ENCODE peak calls at places on chromosomes 5 and 9, in four cellular contexts. G is HepG2, J is H1, H is GM12878. S is an unnamed sample.

GRCh38 chr9:85738509-85738908 is 3.2 kb downstream of the AGTPBP1 start:
- DNase-seq in G (no peak), J (no peak), H (no peak), S (no peak)

GRCh38 chr5:16957305-16958165 is 21.4 kb upstream of the MYO10 start:
- DNase-seq in H (no peak), J (no peak), G (no peak), S (no peak)

GRCh38 chr9:74951725-74952151 is 974 bp downstream of the C9orf40 start:
- DNase-seq in H (no peak), G (peak; percentile 15), J (peak; percentile 68), S (peak; percentile 21)

GRCh38 chr5:37844004-37844403 is 4.2 kb upstream of the GDNF start:
- DNase-seq in J (no peak), G (no peak), H (no peak), S (no peak)

GRCh38 chr9:105150991-105151685 is 93.3 kb upstream of the SLC44A1 start:
- DNase-seq in G (no peak), J (no peak), H (no peak), S (no peak)

GRCh38 chr5:172550096-172550765 is 90.8 kb upstream of the NEURL1B start:
- DNase-seq in J (no peak), H (no peak), G (no peak), S (no peak)

GRCh38 chr9:73979894-73980264 is 517.3 kb upstream of the RORB start:
- DNase-seq in H (no peak), G (no peak), J (no peak), S (no peak)

GRCh38 chr9:2560175-2560574 is 61.4 kb upstream of the VLDLR start:
- DNase-seq in J (no peak), H (no peak), G (no peak), S (no peak)

GRCh38 chr5:176812269-176813259 is 2.2 kb downstream of the UNC5A start:
- DNase-seq in J (peak; percentile 86), H (no peak), G (peak; percentile 39), S (peak; percentile 71)

GRCh38 chr5:147208134-147208533 is 26.7 kb upstream of the STK32A start:
- DNase-seq in G (no peak), H (no peak), J (no peak), S (no peak)

GRCh38 chr5:23319906-23320305 is 187.5 kb upstream of the PRDM9 start:
- DNase-seq in H (no peak), J (no peak), G (no peak), S (no peak)
- TF ChIP-seq SUZ12 in H (no peak), J (no peak), G (no peak), S (no peak)

GRCh38 chr5:102554092-102554491 is 55.3 kb upstream of the SLCO6A1 start:
- DNase-seq in H (no peak), G (no peak), J (no peak), S (no peak)
- TF ChIP-seq SP1 in H (no peak), G (no peak), J (no peak), S (no peak)

DNA sequence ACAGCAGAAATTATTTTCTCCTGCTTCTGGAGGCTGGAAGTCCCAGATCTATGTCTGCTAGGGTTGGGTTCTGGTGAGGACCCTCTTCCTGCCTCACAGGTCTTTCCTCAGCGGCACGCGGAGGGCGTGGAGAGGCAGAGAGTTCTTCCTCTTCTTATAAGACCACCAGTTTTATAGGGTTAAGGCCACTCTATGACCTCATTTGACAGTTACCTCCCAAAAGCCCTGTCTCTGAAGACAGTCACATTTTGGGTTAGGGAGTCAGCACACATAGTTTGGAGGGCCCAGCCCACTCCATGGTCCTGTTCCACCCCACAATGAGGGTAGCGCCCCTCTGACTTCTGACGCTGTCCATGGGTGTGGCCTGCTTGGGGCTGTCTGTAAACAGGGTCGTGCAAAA is 46.7 kb downstream of the TRIP13 start:
- DNase-seq in J (no peak), H (no peak), G (no peak), S (no peak)
- TF ChIP-seq SUZ12 in J (no peak), H (no peak), G (no peak), S (no peak)

DNA sequence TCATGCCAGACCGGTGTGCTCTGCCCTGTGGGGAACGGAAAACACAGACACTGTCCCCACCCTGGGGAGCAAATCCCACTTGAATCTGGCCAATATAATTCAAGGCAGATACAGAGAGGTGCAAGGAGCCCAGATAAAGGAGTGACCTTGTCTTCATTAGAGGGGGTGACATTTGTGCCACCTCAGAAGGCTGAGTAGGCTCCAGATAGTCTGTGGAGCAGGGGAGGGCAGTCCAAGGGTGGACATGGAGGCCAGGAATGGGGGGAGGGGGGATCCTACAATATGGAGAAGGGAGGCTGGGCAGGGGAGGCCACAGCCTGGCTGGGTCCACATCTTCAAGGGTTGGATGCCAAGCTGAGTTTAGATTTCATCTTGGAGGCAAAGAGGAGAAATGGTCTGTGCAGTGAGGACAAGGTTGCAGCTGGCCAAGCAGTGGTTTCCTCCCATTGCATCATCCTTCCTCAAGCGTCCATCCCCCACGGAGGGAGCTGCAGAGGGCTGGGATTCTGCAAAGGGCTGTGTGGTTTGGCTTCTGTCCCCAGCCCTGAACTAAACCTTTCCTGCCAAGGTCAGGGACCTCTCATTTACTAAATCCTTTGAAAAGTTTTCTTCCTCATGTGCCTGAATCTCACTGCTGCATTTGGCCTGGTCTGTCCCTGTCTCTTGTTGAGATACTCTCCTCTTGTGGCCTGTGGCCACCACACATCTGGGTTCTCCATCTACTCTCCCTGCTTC is 60.1 kb downstream of the GALNT12 start:
- DNase-seq in J (no peak), G (no peak), H (no peak), S (no peak)
- TF ChIP-seq SP1 in J (no peak), G (no peak), H (no peak), S (no peak)

DNA sequence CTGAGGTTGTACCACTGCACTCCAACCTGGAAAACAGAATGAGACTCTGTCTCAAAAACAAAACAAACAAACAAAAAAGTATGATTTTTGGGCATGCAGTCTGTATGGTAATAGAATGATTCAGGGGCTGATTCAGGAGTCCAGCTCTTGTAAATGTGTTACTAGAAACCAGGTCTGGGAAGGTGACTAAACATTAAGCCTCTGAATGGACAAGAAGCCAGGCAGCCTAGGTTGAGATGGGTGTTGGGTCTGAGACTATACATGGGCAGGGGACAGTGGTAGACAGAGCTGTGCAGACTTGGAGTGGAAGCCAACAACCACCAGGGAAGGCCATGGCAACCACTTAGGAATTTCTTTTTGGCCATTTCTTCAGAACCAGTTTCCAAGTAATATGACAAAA is 64.9 kb upstream of the TLE1 start:
- DNase-seq in H (no peak), G (no peak), J (no peak), S (no peak)
- TF ChIP-seq SUZ12 in H (no peak), G (no peak), J (no peak), S (no peak)

GRCh38 chr5:31455172-31455571 is 76.7 kb downstream of the DROSHA start:
- DNase-seq in G (no peak), J (no peak), H (no peak), S (no peak)
- TF ChIP-seq SP1 in G (no peak), J (no peak), H (no peak), S (no peak)

DNA sequence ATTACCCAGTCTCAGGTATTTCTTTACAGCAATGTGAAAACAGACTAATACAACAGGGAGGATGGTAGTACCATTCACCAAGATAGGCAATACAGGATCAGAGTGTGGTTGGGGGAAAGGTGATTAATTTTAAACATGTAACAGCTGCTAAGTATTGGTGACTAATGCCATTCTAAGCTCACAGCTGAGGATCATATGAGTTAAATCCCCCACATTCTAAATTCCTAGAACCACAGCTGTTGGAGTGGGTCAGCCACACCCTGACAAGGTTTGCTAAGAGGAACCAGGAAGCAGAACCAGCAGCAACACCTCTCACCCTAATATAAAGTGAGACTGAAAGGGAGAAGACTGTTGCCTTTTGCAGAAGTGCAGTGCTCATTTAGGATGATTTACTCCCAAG is 24.8 kb downstream of the HSPB3 start:
- DNase-seq in J (no peak), G (no peak), H (no peak), S (no peak)
- TF ChIP-seq SUZ12 in J (no peak), G (no peak), H (no peak), S (no peak)

S was measured in HEK293T.